ENCODE peak calls at places on chromosomes 7 and 10, in six cellular contexts. One of them, this sample, is unnamed.

GRCh38 chr10:132754071-132754470 is 31.9 kb downstream of the NKX6-2 start:
- DNase-seq in heart right ventricle: no peak
- DNase-seq in left ventricle myocardium inferior: no peak
- DNase-seq in esophagus squamous epithelium: no peak
- DNase-seq in neural progenitor cell: no peak
- DNase-seq in breast epithelium: no peak
- DNase-seq in this sample: no peak

GRCh38 chr10:50627896-50628295 is 4.1 kb upstream of the SGMS1 start:
- DNase-seq in heart right ventricle: no peak
- DNase-seq in left ventricle myocardium inferior: no peak
- DNase-seq in esophagus squamous epithelium: no peak
- DNase-seq in neural progenitor cell: no peak
- DNase-seq in breast epithelium: no peak
- DNase-seq in this sample: no peak

GRCh38 chr7:104327534-104327933 is 869 bp upstream of the LHFPL3 start:
- DNase-seq in heart right ventricle: no peak
- DNase-seq in left ventricle myocardium inferior: no peak
- DNase-seq in esophagus squamous epithelium: no peak
- DNase-seq in neural progenitor cell: no peak
- DNase-seq in breast epithelium: no peak
- DNase-seq in this sample: no peak

GRCh38 chr7:135445690-135446089 is 64.2 kb downstream of the CNOT4 start:
- DNase-seq in heart right ventricle: no peak
- DNase-seq in left ventricle myocardium inferior: no peak
- DNase-seq in esophagus squamous epithelium: no peak
- DNase-seq in neural progenitor cell: no peak
- DNase-seq in breast epithelium: no peak
- DNase-seq in this sample: no peak

GRCh38 chr7:155722118-155722517 is 77.7 kb downstream of the RBM33 start:
- DNase-seq in heart right ventricle: no peak
- DNase-seq in left ventricle myocardium inferior: no peak
- DNase-seq in esophagus squamous epithelium: no peak
- DNase-seq in neural progenitor cell: no peak
- DNase-seq in breast epithelium: no peak
- DNase-seq in this sample: no peak

GRCh38 chr7:142880886-142881505 is 4.5 kb downstream of the TRPV6 start:
- DNase-seq in heart right ventricle: no peak
- DNase-seq in left ventricle myocardium inferior: no peak
- DNase-seq in esophagus squamous epithelium: no peak
- DNase-seq in neural progenitor cell: peak; percentile 61
- DNase-seq in breast epithelium: no peak
- DNase-seq in this sample: peak; percentile 24

GRCh38 chr10:131961777-131962450 is 19.8 kb downstream of the BNIP3 start:
- DNase-seq in heart right ventricle: no peak
- DNase-seq in left ventricle myocardium inferior: no peak
- DNase-seq in esophagus squamous epithelium: no peak
- DNase-seq in neural progenitor cell: no peak
- DNase-seq in breast epithelium: no peak
- DNase-seq in this sample: no peak

GRCh38 chr7:75740846-75741497 is 2.2 kb upstream of the HIP1 start:
- DNase-seq in heart right ventricle: peak; percentile 71
- DNase-seq in left ventricle myocardium inferior: peak; percentile 42
- DNase-seq in esophagus squamous epithelium: no peak
- DNase-seq in neural progenitor cell: peak; percentile 33
- DNase-seq in breast epithelium: no peak
- DNase-seq in this sample: no peak

GRCh38 chr7:120550494-120551048 is 277.6 kb downstream of the KCND2 start:
- DNase-seq in heart right ventricle: no peak
- DNase-seq in left ventricle myocardium inferior: no peak
- DNase-seq in esophagus squamous epithelium: no peak
- DNase-seq in neural progenitor cell: no peak
- DNase-seq in breast epithelium: no peak
- DNase-seq in this sample: no peak

GRCh38 chr7:4774804-4775280 is 581 bp upstream of the AP5Z1 start:
- DNase-seq in heart right ventricle: peak; percentile 37
- DNase-seq in left ventricle myocardium inferior: no peak
- DNase-seq in esophagus squamous epithelium: no peak
- DNase-seq in neural progenitor cell: no peak
- DNase-seq in breast epithelium: no peak
- DNase-seq in this sample: no peak

GRCh38 chr10:19816420-19817250 is at the start of gene PLXDC2:
- DNase-seq in heart right ventricle: peak; percentile 30
- DNase-seq in left ventricle myocardium inferior: peak; percentile 43
- DNase-seq in esophagus squamous epithelium: no peak
- DNase-seq in neural progenitor cell: peak; percentile 78
- DNase-seq in breast epithelium: no peak
- DNase-seq in this sample: no peak

GRCh38 chr10:124916098-124916584 is 25.8 kb upstream of the ZRANB1 start:
- DNase-seq in heart right ventricle: no peak
- DNase-seq in left ventricle myocardium inferior: no peak
- DNase-seq in esophagus squamous epithelium: no peak
- DNase-seq in neural progenitor cell: no peak
- DNase-seq in breast epithelium: no peak
- DNase-seq in this sample: no peak

GRCh38 chr10:95787447-95787846 is 31.5 kb downstream of the ENTPD1 start:
- DNase-seq in heart right ventricle: no peak
- DNase-seq in left ventricle myocardium inferior: no peak
- DNase-seq in esophagus squamous epithelium: no peak
- DNase-seq in neural progenitor cell: no peak
- DNase-seq in breast epithelium: no peak
- DNase-seq in this sample: no peak

GRCh38 chr10:100978896-100979185 is 8.5 kb downstream of the MRPL43 start:
- DNase-seq in heart right ventricle: no peak
- DNase-seq in left ventricle myocardium inferior: no peak
- DNase-seq in esophagus squamous epithelium: no peak
- DNase-seq in neural progenitor cell: no peak
- DNase-seq in breast epithelium: no peak
- DNase-seq in this sample: no peak

GRCh38 chr10:97499561-97500296 is 1.0 kb downstream of the UBTD1 start:
- DNase-seq in heart right ventricle: peak; percentile 65
- DNase-seq in left ventricle myocardium inferior: peak; percentile 82
- DNase-seq in esophagus squamous epithelium: no peak
- DNase-seq in neural progenitor cell: peak; percentile 32
- DNase-seq in breast epithelium: no peak
- DNase-seq in this sample: no peak

GRCh38 chr10:73731588-73732375 is 12.4 kb upstream of the SEC24C start:
- DNase-seq in heart right ventricle: no peak
- DNase-seq in left ventricle myocardium inferior: no peak
- DNase-seq in esophagus squamous epithelium: no peak
- DNase-seq in neural progenitor cell: no peak
- DNase-seq in breast epithelium: no peak
- DNase-seq in this sample: no peak

GRCh38 chr10:29590598-29591415 is 44.0 kb downstream of the SVIL start:
- DNase-seq in heart right ventricle: no peak
- DNase-seq in left ventricle myocardium inferior: no peak
- DNase-seq in esophagus squamous epithelium: no peak
- DNase-seq in neural progenitor cell: peak; percentile 39
- DNase-seq in breast epithelium: no peak
- DNase-seq in this sample: no peak

GRCh38 chr7:55117286-55117685 is 98.5 kb downstream of the EGFR start:
- DNase-seq in heart right ventricle: no peak
- DNase-seq in left ventricle myocardium inferior: no peak
- DNase-seq in esophagus squamous epithelium: no peak
- DNase-seq in neural progenitor cell: no peak
- DNase-seq in breast epithelium: no peak
- DNase-seq in this sample: no peak

GRCh38 chr10:16770141-16770540 is 47.1 kb downstream of the RSU1 start:
- DNase-seq in heart right ventricle: no peak
- DNase-seq in left ventricle myocardium inferior: no peak
- DNase-seq in esophagus squamous epithelium: no peak
- DNase-seq in neural progenitor cell: no peak
- DNase-seq in breast epithelium: no peak
- DNase-seq in this sample: no peak

GRCh38 chr7:159027803-159028455 is 116.7 kb downstream of the VIPR2 start:
- DNase-seq in heart right ventricle: peak; percentile 4
- DNase-seq in left ventricle myocardium inferior: no peak
- DNase-seq in esophagus squamous epithelium: no peak
- DNase-seq in neural progenitor cell: peak; percentile 39
- DNase-seq in breast epithelium: peak; percentile 56
- DNase-seq in this sample: no peak

GRCh38 chr7:125033506-125033905 is 103.9 kb upstream of the POT1 start:
- DNase-seq in heart right ventricle: no peak
- DNase-seq in left ventricle myocardium inferior: no peak
- DNase-seq in esophagus squamous epithelium: no peak
- DNase-seq in neural progenitor cell: no peak
- DNase-seq in breast epithelium: no peak
- DNase-seq in this sample: no peak

GRCh38 chr10:28200804-28201203 is 102.1 kb downstream of the MPP7 start:
- DNase-seq in heart right ventricle: no peak
- DNase-seq in left ventricle myocardium inferior: no peak
- DNase-seq in esophagus squamous epithelium: no peak
- DNase-seq in neural progenitor cell: no peak
- DNase-seq in breast epithelium: no peak
- DNase-seq in this sample: no peak

GRCh38 chr7:26197153-26198115 is 3.1 kb downstream of the HNRNPA2B1 start:
- DNase-seq in heart right ventricle: no peak
- DNase-seq in left ventricle myocardium inferior: no peak
- DNase-seq in esophagus squamous epithelium: no peak
- DNase-seq in neural progenitor cell: no peak
- DNase-seq in breast epithelium: no peak
- DNase-seq in this sample: no peak

GRCh38 chr7:196283-196682 is 3.9 kb downstream of the FAM20C start:
- DNase-seq in heart right ventricle: no peak
- DNase-seq in left ventricle myocardium inferior: no peak
- DNase-seq in esophagus squamous epithelium: no peak
- DNase-seq in neural progenitor cell: no peak
- DNase-seq in breast epithelium: no peak
- DNase-seq in this sample: no peak

GRCh38 chr7:199465-200249 is 7.3 kb downstream of the FAM20C start:
- DNase-seq in heart right ventricle: no peak
- DNase-seq in left ventricle myocardium inferior: no peak
- DNase-seq in esophagus squamous epithelium: no peak
- DNase-seq in neural progenitor cell: peak; percentile 62
- DNase-seq in breast epithelium: no peak
- DNase-seq in this sample: no peak

GRCh38 chr7:196778-197321 is 4.5 kb downstream of the FAM20C start:
- DNase-seq in heart right ventricle: no peak
- DNase-seq in left ventricle myocardium inferior: no peak
- DNase-seq in esophagus squamous epithelium: no peak
- DNase-seq in neural progenitor cell: no peak
- DNase-seq in breast epithelium: no peak
- DNase-seq in this sample: no peak

GRCh38 chr7:195830-196128 is 3.4 kb downstream of the FAM20C start:
- DNase-seq in heart right ventricle: no peak
- DNase-seq in left ventricle myocardium inferior: no peak
- DNase-seq in esophagus squamous epithelium: no peak
- DNase-seq in neural progenitor cell: no peak
- DNase-seq in breast epithelium: no peak
- DNase-seq in this sample: no peak

GRCh38 chr7:197413-198335 is 5.3 kb downstream of the FAM20C start:
- DNase-seq in heart right ventricle: no peak
- DNase-seq in left ventricle myocardium inferior: no peak
- DNase-seq in esophagus squamous epithelium: no peak
- DNase-seq in neural progenitor cell: no peak
- DNase-seq in breast epithelium: no peak
- DNase-seq in this sample: no peak
- H3K27ac ChIP-seq in heart right ventricle: no peak overlapping the region
- H3K27ac ChIP-seq in left ventricle myocardium inferior: no peak overlapping the region
- H3K27ac ChIP-seq in esophagus squamous epithelium: no peak overlapping the region
- H3K27ac ChIP-seq in neural progenitor cell: no peak overlapping the region
- H3K27ac ChIP-seq in breast epithelium: no peak overlapping the region
- H3K27ac ChIP-seq in this sample: no peak overlapping the region

GRCh38 chr10:24418532-24418931 is 209.6 kb downstream of the KIAA1217 start:
- DNase-seq in heart right ventricle: no peak
- DNase-seq in left ventricle myocardium inferior: no peak
- DNase-seq in esophagus squamous epithelium: no peak
- DNase-seq in neural progenitor cell: no peak
- DNase-seq in breast epithelium: no peak
- DNase-seq in this sample: no peak
- TF ChIP-seq CTCF in heart right ventricle: no peak
- TF ChIP-seq CTCF in left ventricle myocardium inferior: peak; percentile 18
- TF ChIP-seq CTCF in esophagus squamous epithelium: no peak
- TF ChIP-seq CTCF in neural progenitor cell: peak; percentile 23
- TF ChIP-seq CTCF in breast epithelium: no peak
- TF ChIP-seq CTCF in this sample: no peak

DNA sequence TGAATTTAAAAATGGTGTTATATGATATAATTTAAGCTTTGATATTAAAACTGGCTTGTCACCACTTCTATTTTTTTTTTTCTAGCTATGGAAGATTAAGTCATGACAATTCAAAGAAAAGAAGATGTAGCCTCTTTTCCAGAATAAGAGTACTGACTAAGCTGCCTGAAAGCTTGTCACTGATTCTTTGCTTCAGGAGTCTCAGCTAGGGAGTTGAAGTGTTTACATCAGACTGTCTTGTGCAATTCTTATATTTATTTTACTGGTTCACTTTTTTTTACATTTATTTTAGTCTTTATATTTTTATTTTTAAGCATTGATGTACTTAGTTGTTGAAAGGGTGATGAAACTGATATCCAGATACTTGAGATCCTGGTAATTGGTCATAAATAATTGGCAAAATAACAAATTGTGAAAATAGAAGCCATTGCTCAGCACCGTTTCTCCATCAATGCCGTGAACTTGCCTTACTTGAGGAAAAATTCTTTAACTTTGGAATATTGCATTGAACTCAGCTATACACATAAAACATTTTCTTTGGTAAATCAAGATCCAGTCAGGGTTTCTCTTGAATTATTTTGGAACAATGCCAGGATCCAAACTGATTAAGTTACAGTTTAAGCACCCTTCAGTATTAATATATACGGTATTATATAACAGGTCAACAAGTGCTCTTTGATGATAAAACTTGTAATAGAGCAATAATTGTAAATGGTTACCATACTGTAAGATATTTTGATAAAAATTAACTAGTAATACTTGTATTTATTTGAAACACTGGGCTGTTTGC is 156.4 kb downstream of the PHTF2 start:
- DNase-seq in heart right ventricle: no peak
- DNase-seq in left ventricle myocardium inferior: no peak
- DNase-seq in esophagus squamous epithelium: no peak
- DNase-seq in neural progenitor cell: no peak
- DNase-seq in breast epithelium: no peak
- DNase-seq in this sample: no peak
- H3K27ac ChIP-seq in heart right ventricle: no peak overlapping the region
- H3K27ac ChIP-seq in left ventricle myocardium inferior: no peak overlapping the region
- H3K27ac ChIP-seq in esophagus squamous epithelium: no peak overlapping the region
- H3K27ac ChIP-seq in neural progenitor cell: no peak overlapping the region
- H3K27ac ChIP-seq in breast epithelium: no peak overlapping the region
- H3K27ac ChIP-seq in this sample: no peak overlapping the region

GRCh38 chr10:90587561-90587960 is 270.3 kb downstream of the HTR7 start:
- DNase-seq in heart right ventricle: no peak
- DNase-seq in left ventricle myocardium inferior: no peak
- DNase-seq in esophagus squamous epithelium: no peak
- DNase-seq in neural progenitor cell: no peak
- DNase-seq in breast epithelium: no peak
- DNase-seq in this sample: no peak

GRCh38 chr10:90589825-90590224 is 268.0 kb downstream of the HTR7 start:
- DNase-seq in heart right ventricle: no peak
- DNase-seq in left ventricle myocardium inferior: no peak
- DNase-seq in esophagus squamous epithelium: no peak
- DNase-seq in neural progenitor cell: no peak
- DNase-seq in breast epithelium: no peak
- DNase-seq in this sample: no peak

GRCh38 chr10:90591629-90592028 is 266.2 kb downstream of the HTR7 start:
- DNase-seq in heart right ventricle: no peak
- DNase-seq in left ventricle myocardium inferior: no peak
- DNase-seq in esophagus squamous epithelium: no peak
- DNase-seq in neural progenitor cell: no peak
- DNase-seq in breast epithelium: no peak
- DNase-seq in this sample: no peak

GRCh38 chr10:90588222-90588621 is 269.6 kb downstream of the HTR7 start:
- DNase-seq in heart right ventricle: no peak
- DNase-seq in left ventricle myocardium inferior: no peak
- DNase-seq in esophagus squamous epithelium: no peak
- DNase-seq in neural progenitor cell: no peak
- DNase-seq in breast epithelium: no peak
- DNase-seq in this sample: no peak

GRCh38 chr10:90592903-90593302 is 264.9 kb downstream of the HTR7 start:
- DNase-seq in heart right ventricle: peak; percentile 24
- DNase-seq in left ventricle myocardium inferior: peak; percentile 19
- DNase-seq in esophagus squamous epithelium: no peak
- DNase-seq in neural progenitor cell: peak; percentile 83
- DNase-seq in breast epithelium: no peak
- DNase-seq in this sample: no peak
- TF ChIP-seq CTCF in heart right ventricle: peak; percentile 39
- TF ChIP-seq CTCF in left ventricle myocardium inferior: peak; percentile 44
- TF ChIP-seq CTCF in esophagus squamous epithelium: no peak
- TF ChIP-seq CTCF in neural progenitor cell: peak; percentile 73
- TF ChIP-seq CTCF in breast epithelium: no peak
- TF ChIP-seq CTCF in this sample: no peak

This sample was measured in CD4-positive, alpha-beta T cell.